ENCODE peak calls at places on chromosomes 16 and 17, in five cellular contexts. One of them, this sample, is unnamed.

GRCh38 chr16:83928341-83929055 is 24.5 kb upstream of the OSGIN1 start:
- DNase-seq in Daoy: no peak
- DNase-seq in GM12892: no peak
- DNase-seq in G401: no peak
- DNase-seq in heart left ventricle: no peak
- DNase-seq in this sample: no peak

GRCh38 chr16:8760021-8760420 is 37.4 kb downstream of the TMEM186 start:
- DNase-seq in Daoy: no peak
- DNase-seq in GM12892: no peak
- DNase-seq in G401: no peak
- DNase-seq in heart left ventricle: no peak
- DNase-seq in this sample: no peak

GRCh38 chr16:66717776-66718175 is 21.2 kb upstream of the CMTM4 start:
- DNase-seq in Daoy: no peak
- DNase-seq in GM12892: no peak
- DNase-seq in G401: no peak
- DNase-seq in heart left ventricle: no peak
- DNase-seq in this sample: no peak

GRCh38 chr17:16419074-16419928 is 3.9 kb downstream of the TRPV2 start:
- DNase-seq in Daoy: peak
- DNase-seq in GM12892: no peak
- DNase-seq in G401: no peak
- DNase-seq in heart left ventricle: no peak
- DNase-seq in this sample: no peak

GRCh38 chr17:18038149-18038850 is 668 bp downstream of the ATPAF2 start:
- DNase-seq in Daoy: no peak
- DNase-seq in GM12892: peak
- DNase-seq in G401: peak
- DNase-seq in heart left ventricle: no peak
- DNase-seq in this sample: no peak

GRCh38 chr17:43468746-43469544 is 14.8 kb upstream of the DHX8 start:
- DNase-seq in Daoy: peak
- DNase-seq in GM12892: no peak
- DNase-seq in G401: no peak
- DNase-seq in heart left ventricle: no peak
- DNase-seq in this sample: no peak

GRCh38 chr16:85798283-85798776 is 1.0 kb downstream of the EMC8 start:
- DNase-seq in Daoy: no peak
- DNase-seq in GM12892: no peak
- DNase-seq in G401: no peak
- DNase-seq in heart left ventricle: no peak
- DNase-seq in this sample: no peak

GRCh38 chr16:58510097-58510775 is 5.1 kb upstream of the SETD6 start:
- DNase-seq in Daoy: no peak
- DNase-seq in GM12892: no peak
- DNase-seq in G401: no peak
- DNase-seq in heart left ventricle: no peak
- DNase-seq in this sample: no peak

GRCh38 chr16:66273036-66273435 is 93.5 kb upstream of the CDH5 start:
- DNase-seq in Daoy: no peak
- DNase-seq in GM12892: no peak
- DNase-seq in G401: no peak
- DNase-seq in heart left ventricle: no peak
- DNase-seq in this sample: no peak

GRCh38 chr16:11742041-11742535 is 569 bp downstream of the TXNDC11 start:
- DNase-seq in Daoy: peak
- DNase-seq in GM12892: peak
- DNase-seq in G401: no peak
- DNase-seq in heart left ventricle: peak
- DNase-seq in this sample: peak

This sample was measured in substantia nigra.